ENCODE peak calls at places on chromosomes 6 and 20, in four cellular contexts. H is nephron progenitor cell; F is stimulated activated CD8-positive, alpha-beta memory T cell treated with anti-CD3 and anti-CD28 coated beads, Interleukin-7, amount 100 ng/mL, for 4 hours; Q is activated T-helper 1 cell treated with anti-CD3 and anti-CD28 coated beads, Interleukin-2, amount 50 U/mL, for 16 hours. U is an unnamed sample.

GRCh38 chr20:38167851-38168760 is 3.0 kb upstream of the TGM2 start:
- DNase-seq in H (no peak), Q (no peak), F (no peak), U (peak)

GRCh38 chr6:20907486-20908071 is 373.3 kb downstream of the CDKAL1 start:
- DNase-seq in F (no peak), Q (no peak), H (no peak), U (no peak)

GRCh38 chr20:33349493-33349892 is 51.8 kb downstream of the CDK5RAP1 start:
- DNase-seq in Q (no peak), F (no peak), H (no peak), U (no peak)

GRCh38 chr20:4444404-4444803 is 277.3 kb upstream of the PRND start:
- DNase-seq in H (no peak), Q (no peak), F (no peak), U (no peak)

GRCh38 chr6:36938536-36938935 is 16.0 kb upstream of the PI16 start:
- DNase-seq in Q (no peak), H (no peak), F (no peak), U (no peak)

GRCh38 chr6:163406830-163407229 is 7.7 kb upstream of the QKI start:
- DNase-seq in F (no peak), H (no peak), Q (no peak), U (no peak)

GRCh38 chr6:84643778-84644177 is 120.6 kb downstream of the TBX18 start:
- DNase-seq in F (no peak), Q (no peak), H (no peak), U (no peak)

GRCh38 chr6:35318200-35318844 is 20.7 kb downstream of the DEF6 start:
- DNase-seq in H (peak), F (no peak), Q (no peak), U (peak)

GRCh38 chr6:25586927-25587326 is 65.1 kb upstream of the SCGN start:
- DNase-seq in H (no peak), Q (no peak), F (no peak), U (no peak)

GRCh38 chr6:971981-972640 is 279.2 kb upstream of the EXOC2 start:
- DNase-seq in Q (no peak), H (no peak), F (no peak), U (no peak)

GRCh38 chr20:60011512-60012507 is 53.6 kb downstream of the CDH26 start:
- DNase-seq in F (no peak), Q (no peak), H (no peak), U (no peak)

GRCh38 chr6:101572627-101573026 is 179.1 kb downstream of the GRIK2 start:
- DNase-seq in Q (no peak), H (no peak), F (no peak), U (no peak)

GRCh38 chr6:169188051-169188863 is 65.4 kb downstream of the THBS2 start:
- DNase-seq in Q (no peak), F (no peak), H (no peak), U (no peak)

GRCh38 chr6:157510329-157511188 is 129.6 kb downstream of the ZDHHC14 start:
- DNase-seq in Q (no peak), F (peak), H (no peak), U (no peak)

GRCh38 chr20:58133020-58133419 is 95.4 kb downstream of the ANKRD60 start:
- DNase-seq in H (no peak), F (no peak), Q (no peak), U (no peak)

GRCh38 chr6:154805288-154805911 is 72.2 kb downstream of the SCAF8 start:
- DNase-seq in H (no peak), F (no peak), Q (no peak), U (no peak)

GRCh38 chr6:73394577-73395354 is at the start of gene DDX43:
- DNase-seq in H (no peak), F (no peak), Q (no peak), U (peak)

GRCh38 chr6:16239090-16239797 is 857 bp downstream of the GMPR start:
- DNase-seq in F (no peak), H (peak), Q (no peak), U (peak)

GRCh38 chr6:122653094-122653493 is 42.9 kb downstream of the PKIB start:
- DNase-seq in H (no peak), F (no peak), Q (no peak), U (no peak)